ENCODE peak calls at places on chromosomes 4 and X, in nine cellular contexts. Q is CD8-positive, alpha-beta T cell; H is tibial nerve; U is pancreas; E is Peyer's patch; B is psoas muscle; F is fibroblast of lung; J is spleen; Y is heart left ventricle. P is an unnamed sample. For H3K4me1, the result is how much of the 10 kb centered on the place peaks cover.

GRCh38 chrX:68735266-68735665 is 87.8 kb downstream of the STARD8 start:
- DNase-seq in Q (no peak), H (no peak), U (no peak), E (no peak), B (no peak), F (no peak), J (no peak), Y (no peak), P (no peak)

GRCh38 chr4:176885224-176885623 is 92.5 kb upstream of the VEGFC start:
- DNase-seq in Q (no peak), H (no peak), U (no peak), E (no peak), B (no peak), F (peak), J (no peak), Y (no peak), P (no peak)

GRCh38 chrX:138710866-138711331 is 618 bp downstream of the FGF13 start:
- DNase-seq in Q (no peak), H (no peak), U (no peak), E (no peak), B (peak), F (peak), J (peak), Y (no peak), P (no peak)

GRCh38 chr4:166165829-166166420 is 292.9 kb downstream of the TLL1 start:
- DNase-seq in Q (no peak), H (no peak), U (no peak), E (no peak), B (no peak), F (peak), J (no peak), Y (no peak), P (peak)

GRCh38 chr4:477686-478085 is 21.3 kb downstream of the ZNF721 start:
- DNase-seq in Q (no peak), H (no peak), U (no peak), E (no peak), B (no peak), F (no peak), J (no peak), Y (no peak), P (no peak)

GRCh38 chr4:182789588-182789987 is 127.6 kb downstream of the DCTD start:
- DNase-seq in Q (no peak), H (no peak), U (no peak), E (no peak), B (no peak), F (no peak), J (no peak), Y (no peak), P (no peak)

GRCh38 chrX:47500541-47500940 is 17.5 kb upstream of the ZNF41 start:
- DNase-seq in Q (no peak), H (no peak), U (no peak), E (no peak), B (no peak), F (no peak), J (no peak), Y (no peak), P (no peak)

GRCh38 chr4:8790749-8791148 is 80.9 kb downstream of the HMX1 start:
- DNase-seq in Q (no peak), H (no peak), U (no peak), E (no peak), B (no peak), F (no peak), J (no peak), Y (no peak), P (no peak)

GRCh38 chrX:150772150-150772970 is 79.2 kb downstream of the MTMR1 start:
- DNase-seq in Q (peak), H (peak), U (peak), E (peak), B (peak), F (peak), J (peak), Y (peak), P (peak)

GRCh38 chr4:86640469-86640868 is 46.4 kb downstream of the PTPN13 start:
- DNase-seq in Q (no peak), H (no peak), U (no peak), E (no peak), B (no peak), F (peak), J (no peak), Y (no peak), P (no peak)

GRCh38 chrX:82081027-82081426 is 879.1 kb downstream of the SH3BGRL start:
- DNase-seq in Q (no peak), H (no peak), U (no peak), E (no peak), B (no peak), F (no peak), J (no peak), Y (no peak), P (no peak)

GRCh38 chr4:184386271-184386781 is 88.0 kb downstream of the IRF2 start:
- DNase-seq in Q (no peak), H (no peak), U (no peak), E (peak), B (no peak), F (no peak), J (no peak), Y (no peak), P (peak)

GRCh38 chrX:45850197-45850774 is 649.6 kb upstream of the DIPK2B start:
- DNase-seq in Q (peak), H (no peak), U (no peak), E (no peak), B (no peak), F (peak), J (no peak), Y (no peak), P (no peak)

GRCh38 chr4:86595426-86595805 is 1.3 kb downstream of the PTPN13 start:
- DNase-seq in Q (no peak), H (no peak), U (no peak), E (no peak), B (no peak), F (peak), J (no peak), Y (no peak), P (no peak)

GRCh38 chr4:25111648-25112196 is 48.5 kb downstream of the SEPSECS start:
- DNase-seq in Q (no peak), H (no peak), U (no peak), E (no peak), B (no peak), F (no peak), J (no peak), Y (no peak), P (no peak)

DNA sequence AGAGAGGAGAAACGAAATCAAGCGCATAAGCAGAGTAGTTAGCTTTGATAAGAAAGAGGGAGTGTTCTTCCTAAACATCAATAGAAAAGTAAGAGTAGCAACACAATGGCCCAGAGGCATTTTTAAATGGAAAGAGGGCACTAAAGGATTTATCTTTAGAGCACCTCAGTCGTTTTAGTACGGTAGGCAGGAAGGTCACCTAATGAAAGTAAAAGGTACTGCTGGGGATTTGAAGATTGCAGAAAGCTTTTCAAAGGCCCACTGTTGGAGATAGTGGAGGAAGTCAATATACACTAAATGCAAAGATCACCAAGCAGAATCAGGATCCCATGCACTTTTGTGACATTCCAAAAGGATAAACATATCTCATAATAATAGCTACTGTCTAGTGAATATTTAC is 667.7 kb upstream of the GRID2 start:
- DNase-seq in Q (no peak), H (no peak), U (no peak), E (no peak), B (no peak), F (no peak), J (no peak), Y (no peak), P (no peak)
- TF ChIP-seq CTCF in Q (no peak), H (no peak), U (no peak), E (no peak), B (no peak), F (no peak), J (no peak), Y (no peak), P (no peak)

DNA sequence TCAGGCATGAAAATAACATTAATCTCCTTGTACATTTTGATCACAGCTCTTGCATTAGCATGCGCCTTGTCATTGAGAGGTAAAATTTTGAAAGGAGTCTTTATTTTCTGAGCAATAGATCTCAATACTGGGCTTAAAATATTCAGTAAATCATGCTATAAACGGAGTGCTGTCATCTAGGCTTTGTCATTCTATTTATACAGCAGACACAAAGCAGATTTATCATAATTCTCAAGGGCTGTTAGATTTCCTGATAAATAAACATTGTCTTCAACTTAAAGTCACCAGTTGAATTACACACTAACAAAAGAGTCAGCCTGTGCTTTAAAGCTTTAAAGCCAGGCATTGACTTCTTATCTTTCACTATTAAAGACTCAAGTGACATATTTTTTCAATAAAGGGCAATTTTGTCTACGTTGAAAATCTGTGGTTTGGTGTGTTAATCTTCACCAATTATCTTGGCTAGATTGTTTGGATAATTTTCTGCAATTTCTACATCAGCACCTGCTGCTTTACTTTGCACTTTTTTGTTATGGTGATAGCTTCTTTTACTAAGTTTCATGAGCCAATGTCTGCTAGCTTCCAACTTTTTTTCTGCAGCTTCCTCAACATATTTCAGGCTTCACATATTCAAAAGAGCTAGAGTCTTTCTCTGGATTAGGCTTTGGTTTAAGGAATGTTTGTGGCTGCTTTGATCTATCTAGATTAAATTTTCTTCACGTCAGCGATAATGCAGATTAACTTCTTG is 27.9 kb upstream of the UGT2B4 start:
- DNase-seq in Q (no peak), H (no peak), U (no peak), E (no peak), B (no peak), F (peak), J (no peak), Y (no peak), P (no peak)
- H3K4me1 ChIP-seq in Q (under half), H (under half), U (under half), E (under half), B (under half), F (under half), J (under half), Y (under half), P (under half)

GRCh38 chr4:18077808-18078207 is 56.3 kb upstream of the LCORL start:
- DNase-seq in Q (no peak), H (no peak), U (no peak), E (peak), B (no peak), F (no peak), J (no peak), Y (no peak), P (no peak)

GRCh38 chr4:18071894-18072293 is 50.3 kb upstream of the LCORL start:
- DNase-seq in Q (no peak), H (no peak), U (no peak), E (no peak), B (no peak), F (no peak), J (no peak), Y (no peak), P (no peak)

GRCh38 chr4:18081708-18082107 is 60.2 kb upstream of the LCORL start:
- DNase-seq in Q (no peak), H (no peak), U (no peak), E (no peak), B (no peak), F (no peak), J (no peak), Y (no peak), P (no peak)

DNA sequence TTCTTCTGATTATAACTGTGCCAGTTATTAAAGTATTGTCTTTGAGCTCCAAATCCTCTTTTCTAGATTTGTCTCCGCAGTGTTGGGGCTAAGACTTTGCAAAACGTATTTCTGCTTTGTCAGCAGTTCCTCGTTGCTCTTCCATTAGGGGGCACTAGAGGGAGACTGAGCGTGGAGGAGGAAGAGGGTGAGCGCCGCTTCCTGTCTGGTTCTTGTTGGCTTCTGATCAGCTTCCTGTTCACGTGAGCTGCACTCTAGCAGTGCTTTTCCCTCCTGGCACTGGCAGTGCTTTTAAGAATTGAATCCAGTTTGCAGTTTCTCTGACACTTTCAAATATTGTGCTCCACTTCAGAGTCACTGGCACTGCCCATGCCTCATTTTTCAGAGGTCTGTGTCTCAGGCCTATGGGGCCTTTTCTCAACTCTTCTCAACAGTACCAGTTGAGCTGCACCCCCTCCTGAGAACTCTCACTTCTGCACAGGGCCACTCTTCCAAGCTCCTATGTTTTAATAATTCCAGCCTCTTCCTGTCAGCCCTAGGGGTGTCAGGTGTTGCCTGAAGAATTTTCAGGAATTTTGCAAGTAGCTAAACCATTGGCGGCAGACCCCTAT is 54.4 kb upstream of the LCORL start:
- DNase-seq in Q (peak), H (no peak), U (no peak), E (peak), B (peak), F (no peak), J (peak), Y (no peak), P (peak)
- H3K27ac ChIP-seq in Q (no peak), H (no peak), U (no peak), E (no peak), B (no peak), F (no peak), J (no peak), Y (peak), P (no peak)

DNA sequence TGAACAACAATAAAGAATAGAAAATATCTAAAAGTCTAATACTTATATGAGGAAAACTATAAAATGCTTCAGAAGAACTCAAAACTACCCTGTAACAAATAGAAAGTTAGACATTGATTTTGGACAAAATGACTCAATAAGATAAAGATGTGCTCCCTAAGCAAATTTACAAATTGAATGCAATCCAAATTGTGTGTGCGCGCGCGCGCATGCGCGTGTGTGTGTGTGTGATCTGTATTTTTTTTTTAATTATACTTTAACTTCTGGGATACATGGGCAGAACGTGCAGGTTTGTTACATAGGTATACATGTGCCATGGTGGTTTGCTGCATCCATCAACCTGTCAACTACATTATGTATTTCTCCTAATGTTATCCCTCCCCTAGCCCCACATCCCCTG is 320.8 kb upstream of the INTU start:
- DNase-seq in Q (no peak), H (no peak), U (no peak), E (no peak), B (no peak), F (no peak), J (no peak), Y (no peak), P (no peak)
- TF ChIP-seq CTCF in Q (no peak), H (no peak), U (no peak), E (no peak), B (no peak), F (no peak), J (no peak), Y (no peak), P (no peak)

GRCh38 chr4:139304920-139305319 is 2.6 kb upstream of the NDUFC1 start:
- DNase-seq in Q (no peak), H (no peak), U (no peak), E (no peak), B (no peak), F (no peak), J (no peak), Y (no peak), P (no peak)

GRCh38 chr4:139300431-139301142 is 718 bp upstream of the NAA15 start:
- DNase-seq in Q (no peak), H (no peak), U (peak), E (peak), B (no peak), F (peak), J (no peak), Y (no peak), P (no peak)

GRCh38 chr4:139301821-139302611 is at the start of gene NDUFC1:
- DNase-seq in Q (peak), H (no peak), U (peak), E (peak), B (peak), F (peak), J (peak), Y (peak), P (peak)

GRCh38 chr4:139299536-139299935 is 1.8 kb upstream of the NAA15 start:
- DNase-seq in Q (no peak), H (no peak), U (no peak), E (no peak), B (no peak), F (peak), J (no peak), Y (no peak), P (no peak)

GRCh38 chr4:139301143-139301820 is at the start of gene NAA15:
- DNase-seq in Q (peak), H (peak), U (peak), E (peak), B (peak), F (peak), J (peak), Y (peak), P (peak)
- H3K4me1 ChIP-seq in Q (under half), H (under half), U (under half), E (under half), B (under half), F (under half), J (half or more), Y (under half), P (under half)

DNA sequence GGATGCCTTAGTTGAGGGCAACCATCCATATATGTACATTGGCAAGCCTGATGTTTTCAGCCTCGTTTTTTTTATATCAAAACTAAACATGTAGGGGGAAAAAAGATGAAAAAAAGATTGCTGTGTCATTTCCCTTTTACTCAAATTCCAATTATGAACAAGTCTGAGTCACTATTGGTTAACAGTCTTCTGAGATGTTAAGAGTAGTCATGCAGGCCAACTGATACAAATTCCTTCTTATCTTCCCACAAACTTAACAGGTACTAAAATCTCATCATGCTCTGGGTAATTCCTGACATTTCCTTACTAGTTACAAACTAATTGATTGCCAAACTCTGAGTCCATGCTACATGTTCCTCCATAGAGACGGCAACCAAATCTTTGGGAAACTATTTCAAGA is 222.1 kb downstream of the FRMPD4 start:
- DNase-seq in Q (no peak), H (no peak), U (no peak), E (no peak), B (no peak), F (peak), J (no peak), Y (no peak), P (no peak)
- H3K27ac ChIP-seq in Q (no peak), H (no peak), U (no peak), E (no peak), B (no peak), F (peak), J (no peak), Y (no peak), P (no peak)

GRCh38 chr4:87985097-87985886 is 9.8 kb downstream of the SPP1 start:
- DNase-seq in Q (no peak), H (no peak), U (peak), E (peak), B (peak), F (peak), J (peak), Y (peak), P (peak)
- TF ChIP-seq CTCF in Q (peak), H (peak), U (peak), E (peak), B (peak), F (peak), J (peak), Y (no peak), P (peak)